ENCODE peak calls at places on chromosomes 2 and 18, in five cellular contexts. One of them, this sample, is unnamed. For H3K4me1, the result is how much of the 10 kb centered on the place peaks cover.

GRCh38 chr2:226310081-226310625 is 489.5 kb downstream of the IRS1 start:
- DNase-seq in CD8-positive, alpha-beta T cell: no peak
- DNase-seq in tibial nerve: no peak
- DNase-seq in kidney: no peak
- DNase-seq in IMR-90: peak
- DNase-seq in this sample: no peak

GRCh38 chr2:27704342-27704876 is 40.7 kb downstream of the SLC4A1AP start:
- DNase-seq in CD8-positive, alpha-beta T cell: no peak
- DNase-seq in tibial nerve: no peak
- DNase-seq in kidney: no peak
- DNase-seq in IMR-90: no peak
- DNase-seq in this sample: no peak

GRCh38 chr2:173077506-173078177 is 2.0 kb downstream of the MAP3K20 start:
- DNase-seq in CD8-positive, alpha-beta T cell: no peak
- DNase-seq in tibial nerve: no peak
- DNase-seq in kidney: no peak
- DNase-seq in IMR-90: peak
- DNase-seq in this sample: no peak

GRCh38 chr2:109494842-109495241 is 118.9 kb downstream of the SEPTIN10 start:
- DNase-seq in CD8-positive, alpha-beta T cell: no peak
- DNase-seq in tibial nerve: no peak
- DNase-seq in kidney: no peak
- DNase-seq in IMR-90: no peak
- DNase-seq in this sample: no peak

GRCh38 chr18:7924616-7925015 is 357.5 kb downstream of the PTPRM start:
- DNase-seq in CD8-positive, alpha-beta T cell: no peak
- DNase-seq in tibial nerve: no peak
- DNase-seq in kidney: no peak
- DNase-seq in IMR-90: no peak
- DNase-seq in this sample: no peak

GRCh38 chr2:160377204-160377995 is 116.2 kb downstream of the RBMS1 start:
- DNase-seq in CD8-positive, alpha-beta T cell: no peak
- DNase-seq in tibial nerve: no peak
- DNase-seq in kidney: no peak
- DNase-seq in IMR-90: peak
- DNase-seq in this sample: no peak

GRCh38 chr2:88556026-88556425 is 71.2 kb downstream of the EIF2AK3 start:
- DNase-seq in CD8-positive, alpha-beta T cell: no peak
- DNase-seq in tibial nerve: no peak
- DNase-seq in kidney: no peak
- DNase-seq in IMR-90: no peak
- DNase-seq in this sample: no peak

GRCh38 chr2:179272406-179273192 is 8.0 kb upstream of the SESTD1 start:
- DNase-seq in CD8-positive, alpha-beta T cell: no peak
- DNase-seq in tibial nerve: no peak
- DNase-seq in kidney: no peak
- DNase-seq in IMR-90: peak
- DNase-seq in this sample: no peak

GRCh38 chr18:58754544-58755068 is 83.3 kb downstream of the MALT1 start:
- DNase-seq in CD8-positive, alpha-beta T cell: no peak
- DNase-seq in tibial nerve: no peak
- DNase-seq in kidney: no peak
- DNase-seq in IMR-90: no peak
- DNase-seq in this sample: no peak

GRCh38 chr2:2574401-2575184 is 243.5 kb upstream of the MYT1L start:
- DNase-seq in CD8-positive, alpha-beta T cell: no peak
- DNase-seq in tibial nerve: no peak
- DNase-seq in kidney: no peak
- DNase-seq in IMR-90: no peak
- DNase-seq in this sample: no peak

GRCh38 chr2:159131882-159132281 is 154.6 kb downstream of the WDSUB1 start:
- DNase-seq in CD8-positive, alpha-beta T cell: no peak
- DNase-seq in tibial nerve: no peak
- DNase-seq in kidney: no peak
- DNase-seq in IMR-90: peak
- DNase-seq in this sample: no peak

GRCh38 chr2:127025357-127026062 is 81.4 kb downstream of the BIN1 start:
- DNase-seq in CD8-positive, alpha-beta T cell: peak
- DNase-seq in tibial nerve: peak
- DNase-seq in kidney: peak
- DNase-seq in IMR-90: peak
- DNase-seq in this sample: no peak

GRCh38 chr2:223487447-223487846 is 114.7 kb downstream of the SCG2 start:
- DNase-seq in CD8-positive, alpha-beta T cell: no peak
- DNase-seq in tibial nerve: no peak
- DNase-seq in kidney: no peak
- DNase-seq in IMR-90: no peak
- DNase-seq in this sample: no peak

GRCh38 chr18:8657873-8658521 is 47.4 kb upstream of the MTCL1 start:
- DNase-seq in CD8-positive, alpha-beta T cell: no peak
- DNase-seq in tibial nerve: no peak
- DNase-seq in kidney: no peak
- DNase-seq in IMR-90: peak
- DNase-seq in this sample: no peak

GRCh38 chr18:77666613-77667012 is 417.0 kb downstream of the GALR1 start:
- DNase-seq in CD8-positive, alpha-beta T cell: no peak
- DNase-seq in tibial nerve: no peak
- DNase-seq in kidney: no peak
- DNase-seq in IMR-90: no peak
- DNase-seq in this sample: no peak
- TF ChIP-seq CTCF in CD8-positive, alpha-beta T cell: no peak
- TF ChIP-seq CTCF in tibial nerve: no peak
- TF ChIP-seq CTCF in kidney: no peak
- TF ChIP-seq CTCF in IMR-90: no peak
- TF ChIP-seq CTCF in this sample: no peak

GRCh38 chr2:230872151-230872967 is 7.6 kb downstream of the ITM2C start:
- DNase-seq in CD8-positive, alpha-beta T cell: no peak
- DNase-seq in tibial nerve: no peak
- DNase-seq in kidney: peak
- DNase-seq in IMR-90: no peak
- DNase-seq in this sample: no peak
- H3K4me1 ChIP-seq in CD8-positive, alpha-beta T cell: half or more
- H3K4me1 ChIP-seq in tibial nerve: under half
- H3K4me1 ChIP-seq in kidney: under half
- H3K4me1 ChIP-seq in IMR-90: under half
- H3K4me1 ChIP-seq in this sample: under half

GRCh38 chr2:171688129-171688465 is 828 bp downstream of the DYNC1I2 start:
- DNase-seq in CD8-positive, alpha-beta T cell: no peak
- DNase-seq in tibial nerve: no peak
- DNase-seq in kidney: no peak
- DNase-seq in IMR-90: peak
- DNase-seq in this sample: no peak
- H3K4me3 ChIP-seq in CD8-positive, alpha-beta T cell: peak
- H3K4me3 ChIP-seq in tibial nerve: peak
- H3K4me3 ChIP-seq in kidney: peak
- H3K4me3 ChIP-seq in IMR-90: peak
- H3K4me3 ChIP-seq in this sample: peak

GRCh38 chr2:162084561-162084960 is 10.5 kb upstream of the DPP4 start:
- DNase-seq in CD8-positive, alpha-beta T cell: no peak
- DNase-seq in tibial nerve: no peak
- DNase-seq in kidney: no peak
- DNase-seq in IMR-90: no peak
- DNase-seq in this sample: no peak
- TF ChIP-seq CTCF in CD8-positive, alpha-beta T cell: no peak
- TF ChIP-seq CTCF in tibial nerve: no peak
- TF ChIP-seq CTCF in kidney: no peak
- TF ChIP-seq CTCF in IMR-90: no peak
- TF ChIP-seq CTCF in this sample: no peak

DNA sequence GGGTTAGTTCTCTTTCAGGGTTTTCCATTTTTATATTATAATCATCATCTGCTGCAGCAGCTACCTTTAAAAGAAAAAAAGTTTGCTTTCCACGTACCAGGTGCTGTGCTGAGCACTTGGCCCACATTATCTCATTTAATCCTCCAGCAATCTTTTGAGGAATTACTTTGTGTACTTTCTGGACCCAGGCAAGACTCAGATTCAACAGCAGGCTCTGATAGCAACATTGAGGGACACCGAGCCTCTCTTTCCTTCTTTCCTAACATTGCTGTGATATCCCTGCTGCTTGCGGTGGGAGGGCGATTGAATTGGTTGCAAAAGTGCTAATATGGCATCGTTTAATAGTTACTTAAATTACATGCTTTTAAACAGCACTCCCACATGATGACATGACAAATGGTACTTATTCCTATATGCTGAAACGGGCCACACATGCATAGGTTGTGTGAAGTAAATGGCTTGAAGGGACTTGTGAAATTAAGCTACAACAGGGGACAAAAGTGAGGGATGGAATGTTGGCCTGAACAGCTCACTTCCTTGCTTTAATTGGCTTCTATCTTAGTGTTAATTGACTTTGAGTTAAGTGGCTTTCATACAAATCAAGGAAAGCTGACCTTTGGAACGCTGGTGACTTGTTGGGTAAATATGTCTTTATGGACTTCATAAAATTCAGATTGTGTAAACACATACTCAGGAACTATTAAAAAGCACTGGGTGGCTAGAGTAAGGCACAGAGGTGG is 21.2 kb downstream of the SPRED2 start:
- DNase-seq in CD8-positive, alpha-beta T cell: no peak
- DNase-seq in tibial nerve: no peak
- DNase-seq in kidney: no peak
- DNase-seq in IMR-90: no peak
- DNase-seq in this sample: no peak
- H3K4me1 ChIP-seq in CD8-positive, alpha-beta T cell: under half
- H3K4me1 ChIP-seq in tibial nerve: under half
- H3K4me1 ChIP-seq in kidney: under half
- H3K4me1 ChIP-seq in IMR-90: under half
- H3K4me1 ChIP-seq in this sample: half or more

DNA sequence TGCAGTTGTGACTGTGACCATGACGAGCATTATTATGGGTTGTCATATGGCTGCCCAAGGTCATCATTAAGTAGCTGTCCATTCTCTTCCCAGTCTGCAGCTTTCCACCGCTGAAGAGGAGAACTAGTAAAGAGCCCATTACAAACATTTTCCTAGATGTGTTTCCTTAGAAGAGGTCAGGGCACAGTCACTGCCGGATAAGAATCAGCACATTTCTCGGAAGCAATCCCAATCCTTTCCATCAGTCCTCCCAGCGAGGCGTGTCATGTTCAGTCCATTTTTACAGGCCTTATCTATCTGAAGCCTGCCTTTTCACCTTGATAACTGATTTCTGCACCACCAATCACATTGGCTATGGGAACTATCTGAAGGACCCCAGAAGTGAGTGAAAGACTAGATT is 319.9 kb upstream of the SLC14A2 start:
- DNase-seq in CD8-positive, alpha-beta T cell: no peak
- DNase-seq in tibial nerve: no peak
- DNase-seq in kidney: no peak
- DNase-seq in IMR-90: no peak
- DNase-seq in this sample: no peak
- H3K4me3 ChIP-seq in CD8-positive, alpha-beta T cell: no peak
- H3K4me3 ChIP-seq in tibial nerve: no peak
- H3K4me3 ChIP-seq in kidney: no peak
- H3K4me3 ChIP-seq in IMR-90: no peak
- H3K4me3 ChIP-seq in this sample: no peak

DNA sequence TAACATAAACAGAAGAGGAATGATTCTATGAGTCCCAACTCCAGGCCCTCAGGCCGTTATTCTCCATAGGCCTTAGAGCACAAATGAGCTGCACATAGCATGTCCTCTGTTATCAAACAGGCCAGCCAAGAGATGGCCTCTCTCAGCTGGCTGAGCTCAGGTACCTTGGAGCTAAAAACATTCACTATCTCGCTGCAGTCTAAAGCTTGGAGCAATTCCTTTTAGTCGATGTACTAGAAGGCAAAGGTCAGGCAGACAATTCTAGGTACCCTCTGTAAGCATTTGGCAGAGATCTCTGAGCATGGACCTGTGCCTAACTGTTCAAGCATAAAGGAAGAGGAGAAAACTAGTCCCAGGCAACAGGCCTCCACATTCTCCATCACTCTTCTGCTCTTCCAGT is 38.0 kb upstream of the ATL2 start:
- DNase-seq in CD8-positive, alpha-beta T cell: no peak
- DNase-seq in tibial nerve: no peak
- DNase-seq in kidney: no peak
- DNase-seq in IMR-90: no peak
- DNase-seq in this sample: no peak
- TF ChIP-seq CTCF in CD8-positive, alpha-beta T cell: no peak
- TF ChIP-seq CTCF in tibial nerve: no peak
- TF ChIP-seq CTCF in kidney: no peak
- TF ChIP-seq CTCF in IMR-90: no peak
- TF ChIP-seq CTCF in this sample: no peak

DNA sequence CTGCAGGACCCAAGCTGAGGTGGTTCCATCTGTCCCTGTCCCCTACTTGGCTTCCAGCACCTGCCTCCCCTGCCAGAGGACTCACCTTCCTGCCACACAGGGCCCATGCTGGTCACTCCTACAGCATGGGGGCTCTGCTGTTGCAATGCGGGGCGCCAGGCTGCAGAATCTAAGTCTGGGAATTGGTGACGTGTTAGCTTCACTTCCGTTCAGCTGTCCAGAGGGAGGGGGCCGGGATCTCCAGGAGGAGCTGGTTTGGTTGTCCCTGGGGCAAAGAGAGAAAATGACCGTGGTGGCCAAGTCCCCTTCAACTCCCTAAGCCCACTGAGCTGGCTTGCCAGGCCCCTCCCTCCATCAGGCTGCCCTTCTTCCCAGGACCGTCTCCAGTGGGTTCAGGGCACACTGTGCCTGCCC is 69.5 kb downstream of the IL1R2 start:
- DNase-seq in CD8-positive, alpha-beta T cell: no peak
- DNase-seq in tibial nerve: no peak
- DNase-seq in kidney: no peak
- DNase-seq in IMR-90: no peak
- DNase-seq in this sample: no peak
- H3K4me1 ChIP-seq in CD8-positive, alpha-beta T cell: under half
- H3K4me1 ChIP-seq in tibial nerve: under half
- H3K4me1 ChIP-seq in kidney: under half
- H3K4me1 ChIP-seq in IMR-90: under half
- H3K4me1 ChIP-seq in this sample: under half

DNA sequence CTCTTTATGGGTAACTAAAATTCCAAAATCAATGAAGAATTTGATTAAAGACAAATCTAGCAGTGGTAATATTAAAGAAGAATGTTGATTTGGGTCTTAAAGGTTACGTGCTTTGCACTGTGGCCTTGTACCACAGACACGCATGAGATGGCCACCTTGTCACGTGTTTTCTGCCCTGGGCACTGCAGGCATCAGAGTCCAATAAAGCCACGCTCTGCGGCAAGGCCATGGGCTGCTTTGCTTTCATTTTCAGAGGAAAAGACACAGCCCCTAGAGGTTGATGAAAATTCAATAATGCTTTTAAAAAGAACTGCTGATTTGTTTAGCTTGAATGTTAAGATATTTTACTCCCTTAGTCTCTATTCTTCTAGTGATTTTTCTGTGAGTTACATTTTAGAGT is 30.4 kb downstream of the AOX1 start:
- DNase-seq in CD8-positive, alpha-beta T cell: no peak
- DNase-seq in tibial nerve: no peak
- DNase-seq in kidney: no peak
- DNase-seq in IMR-90: no peak
- DNase-seq in this sample: no peak
- H3K4me3 ChIP-seq in CD8-positive, alpha-beta T cell: no peak
- H3K4me3 ChIP-seq in tibial nerve: peak
- H3K4me3 ChIP-seq in kidney: no peak
- H3K4me3 ChIP-seq in IMR-90: no peak
- H3K4me3 ChIP-seq in this sample: peak

GRCh38 chr2:208406474-208407451 is at the start of gene PTH2R:
- DNase-seq in CD8-positive, alpha-beta T cell: no peak
- DNase-seq in tibial nerve: no peak
- DNase-seq in kidney: peak
- DNase-seq in IMR-90: no peak
- DNase-seq in this sample: no peak
- TF ChIP-seq CTCF in CD8-positive, alpha-beta T cell: no peak
- TF ChIP-seq CTCF in tibial nerve: no peak
- TF ChIP-seq CTCF in kidney: no peak
- TF ChIP-seq CTCF in IMR-90: no peak
- TF ChIP-seq CTCF in this sample: peak